ENCODE peak calls at places on chromosomes 4 and X, in five cellular contexts. X is left ventricle myocardium inferior, Y is epithelial cell of esophagus, B is RWPE1, K is HFFc6. W is an unnamed sample.

GRCh38 chr4:78561677-78562076 is 10.1 kb downstream of the ANXA3 start:
- DNase-seq in X (no peak), Y (no peak), B (no peak), K (no peak), W (no peak)

GRCh38 chr4:22202351-22203343 is 254.1 kb upstream of the KCNIP4 start:
- DNase-seq in X (no peak), Y (peak), B (no peak), K (no peak), W (no peak)

GRCh38 chr4:122010610-122011009 is 58.8 kb upstream of the TRPC3 start:
- DNase-seq in X (no peak), Y (peak), B (peak), K (no peak), W (no peak)

GRCh38 chr4:122826000-122826595 is 533 bp upstream of the FGF2 start:
- DNase-seq in X (no peak), Y (no peak), B (no peak), K (peak), W (no peak)

GRCh38 chr4:109290918-109291317 is 11.5 kb downstream of the COL25A1 start:
- DNase-seq in X (no peak), Y (no peak), B (no peak), K (no peak), W (no peak)

GRCh38 chrX:6163761-6164160 is 64.9 kb downstream of the NLGN4X start:
- DNase-seq in X (no peak), Y (peak), B (no peak), K (no peak), W (no peak)

GRCh38 chr4:152856960-152857359 is 77.2 kb downstream of the ARFIP1 start:
- DNase-seq in X (no peak), Y (no peak), B (no peak), K (no peak), W (no peak)

GRCh38 chr4:118898684-118899138 is 10.1 kb downstream of the SYNPO2 start:
- DNase-seq in X (peak), Y (no peak), B (no peak), K (no peak), W (no peak)

GRCh38 chrX:43552166-43552565 is 103.9 kb upstream of the MAOA start:
- DNase-seq in X (no peak), Y (peak), B (peak), K (no peak), W (no peak)

GRCh38 chr4:84481077-84481878 is 17.8 kb downstream of the NKX6-1 start:
- DNase-seq in X (no peak), Y (no peak), B (no peak), K (no peak), W (no peak)

GRCh38 chr4:37687175-37687525 is 974 bp upstream of the RELL1 start:
- DNase-seq in X (no peak), Y (no peak), B (no peak), K (no peak), W (no peak)

GRCh38 chrX:15173411-15173810 is 96.5 kb downstream of the ASB9 start:
- DNase-seq in X (no peak), Y (no peak), B (no peak), K (no peak), W (no peak)

GRCh38 chrX:86348669-86349068 is 200.4 kb downstream of the DACH2 start:
- DNase-seq in X (no peak), Y (no peak), B (no peak), K (no peak), W (no peak)

GRCh38 chr4:20422398-20422797 is 170.7 kb downstream of the SLIT2 start:
- DNase-seq in X (no peak), Y (peak), B (peak), K (peak), W (peak)

GRCh38 chrX:68835104-68835442 is 6.3 kb downstream of the EFNB1 start:
- DNase-seq in X (no peak), Y (no peak), B (no peak), K (no peak), W (no peak)

GRCh38 chr4:18366762-18367358 is 345.3 kb upstream of the LCORL start:
- DNase-seq in X (no peak), Y (peak), B (no peak), K (peak), W (no peak)

GRCh38 chrX:98897191-98897590 is 1512.9 kb downstream of the PCDH19 start:
- DNase-seq in X (no peak), Y (no peak), B (no peak), K (no peak), W (no peak)

GRCh38 chr4:4778491-4779003 is 80.9 kb upstream of the MSX1 start:
- DNase-seq in X (no peak), Y (no peak), B (no peak), K (no peak), W (no peak)

GRCh38 chr4:4779486-4779885 is 80.0 kb upstream of the MSX1 start:
- DNase-seq in X (no peak), Y (no peak), B (no peak), K (no peak), W (no peak)

GRCh38 chr4:4782969-4783368 is 76.5 kb upstream of the MSX1 start:
- DNase-seq in X (no peak), Y (no peak), B (no peak), K (peak), W (no peak)

GRCh38 chr4:4781936-4782754 is 77.3 kb upstream of the MSX1 start:
- DNase-seq in X (no peak), Y (no peak), B (no peak), K (peak), W (no peak)

DNA sequence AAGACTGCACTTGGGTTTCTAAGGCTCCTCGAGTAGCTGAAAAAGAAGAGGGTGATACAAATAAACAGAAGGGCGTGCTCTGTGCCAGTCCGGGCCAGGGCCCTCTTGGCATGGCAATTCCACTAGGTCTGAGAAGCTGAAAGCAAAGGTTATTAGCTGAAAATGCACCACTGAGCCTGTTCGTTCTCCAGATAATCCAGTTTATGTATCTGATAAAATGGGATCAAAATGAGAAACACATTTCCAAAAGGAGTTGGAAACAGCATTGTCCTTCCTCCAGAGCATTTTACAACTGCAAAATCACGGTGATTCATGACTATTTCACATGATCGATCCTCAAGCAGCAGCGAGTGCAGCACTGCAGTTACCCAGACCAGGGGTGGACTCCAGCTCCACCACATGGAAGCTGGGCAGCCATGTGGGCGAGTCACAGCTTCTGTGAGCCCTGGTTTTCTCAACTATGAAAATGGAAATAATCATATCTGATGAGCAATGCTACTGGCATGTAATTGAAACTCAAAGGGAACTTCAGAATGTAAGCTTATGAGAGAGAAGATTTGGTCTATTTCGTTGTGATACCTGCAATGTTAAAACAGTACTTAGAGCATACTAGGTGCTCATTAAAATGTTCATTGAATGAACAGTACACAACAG is 78.7 kb upstream of the MSX1 start:
- DNase-seq in X (no peak), Y (peak), B (peak), K (peak), W (no peak)
- TF ChIP-seq CTCF in X (no peak), Y (no peak), B (no peak), K (peak), W (no peak)

DNA sequence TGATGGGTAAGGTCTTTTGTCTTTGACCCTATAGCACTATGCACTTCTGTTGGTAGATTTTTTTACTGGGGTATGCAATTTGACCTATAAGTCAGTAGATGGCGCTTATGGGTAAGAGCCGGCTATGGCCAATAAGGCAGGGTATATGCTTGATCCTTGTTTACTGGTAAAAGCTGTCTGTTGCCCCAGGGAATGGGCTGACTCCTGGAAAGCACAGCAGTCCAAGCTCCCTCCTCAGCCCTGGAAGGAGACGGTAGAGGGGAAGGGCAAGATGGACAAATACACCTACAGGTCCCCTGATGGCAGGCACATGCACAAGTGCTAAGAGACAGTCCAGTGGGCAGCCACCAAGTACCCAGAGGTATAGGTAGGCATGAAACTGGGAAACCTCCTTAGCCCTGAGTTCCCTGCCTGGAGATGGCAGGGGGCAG is 63.7 kb downstream of the ADAMTS3 start:
- DNase-seq in X (no peak), Y (peak), B (peak), K (peak), W (peak)
- TF ChIP-seq CTCF in X (peak), Y (peak), B (peak), K (peak), W (peak)

GRCh38 chrX:101203782-101204351 is 15.7 kb upstream of the DRP2 start:
- DNase-seq in X (no peak), Y (no peak), B (no peak), K (peak), W (no peak)

GRCh38 chrX:101208152-101208905 is 11.3 kb upstream of the DRP2 start:
- DNase-seq in X (no peak), Y (no peak), B (no peak), K (no peak), W (no peak)

GRCh38 chrX:101210630-101211029 is 9.0 kb upstream of the DRP2 start:
- DNase-seq in X (no peak), Y (no peak), B (no peak), K (no peak), W (no peak)

GRCh38 chrX:101206471-101206870 is 13.1 kb upstream of the DRP2 start:
- DNase-seq in X (no peak), Y (peak), B (peak), K (peak), W (peak)
- TF ChIP-seq CTCF in X (peak), Y (peak), B (no peak), K (peak), W (peak)

DNA sequence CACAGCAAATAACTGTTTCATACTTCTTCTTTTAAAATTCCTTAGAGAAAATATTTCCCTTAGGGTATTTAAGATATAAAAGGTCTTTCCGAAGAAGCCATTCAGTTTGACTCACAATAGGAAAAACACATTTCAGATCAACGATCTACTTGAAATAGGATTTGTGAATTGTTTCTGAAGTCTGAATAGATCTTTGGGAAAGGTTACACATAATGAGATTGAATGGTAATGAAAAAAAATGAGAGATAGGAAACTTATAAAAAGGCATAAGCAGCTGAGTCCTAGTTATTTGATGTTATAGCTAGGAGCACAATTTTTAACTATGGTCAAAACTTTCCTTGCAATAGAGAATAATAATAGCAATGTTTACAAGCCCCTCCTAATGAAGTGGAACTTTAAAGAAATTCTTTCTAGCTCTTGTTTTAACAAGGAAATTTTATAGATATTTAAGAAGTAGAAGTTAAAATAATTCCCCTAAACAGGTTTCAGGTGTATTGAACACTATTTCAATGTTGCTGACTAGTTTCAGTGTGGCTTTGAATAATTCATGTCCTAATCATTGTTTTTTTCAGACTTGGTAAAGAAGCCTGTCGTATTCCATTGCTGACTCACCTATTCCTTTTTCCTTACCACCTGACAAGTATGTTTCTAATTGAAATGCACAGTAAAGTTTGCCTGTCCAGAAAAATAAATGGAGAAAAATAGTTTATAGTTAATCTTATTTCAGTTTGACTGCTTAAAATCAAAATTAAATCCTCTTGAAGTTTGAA is 89.1 kb downstream of the PCDH18 start:
- DNase-seq in X (no peak), Y (peak), B (no peak), K (no peak), W (no peak)
- TF ChIP-seq CTCF in X (no peak), Y (no peak), B (no peak), K (no peak), W (no peak)

GRCh38 chr4:2535386-2536192 is 858 bp upstream of the FAM193A start:
- DNase-seq in X (peak), Y (peak), B (no peak), K (no peak), W (peak)
- TF ChIP-seq CTCF in X (peak), Y (no peak), B (no peak), K (peak), W (peak)

DNA sequence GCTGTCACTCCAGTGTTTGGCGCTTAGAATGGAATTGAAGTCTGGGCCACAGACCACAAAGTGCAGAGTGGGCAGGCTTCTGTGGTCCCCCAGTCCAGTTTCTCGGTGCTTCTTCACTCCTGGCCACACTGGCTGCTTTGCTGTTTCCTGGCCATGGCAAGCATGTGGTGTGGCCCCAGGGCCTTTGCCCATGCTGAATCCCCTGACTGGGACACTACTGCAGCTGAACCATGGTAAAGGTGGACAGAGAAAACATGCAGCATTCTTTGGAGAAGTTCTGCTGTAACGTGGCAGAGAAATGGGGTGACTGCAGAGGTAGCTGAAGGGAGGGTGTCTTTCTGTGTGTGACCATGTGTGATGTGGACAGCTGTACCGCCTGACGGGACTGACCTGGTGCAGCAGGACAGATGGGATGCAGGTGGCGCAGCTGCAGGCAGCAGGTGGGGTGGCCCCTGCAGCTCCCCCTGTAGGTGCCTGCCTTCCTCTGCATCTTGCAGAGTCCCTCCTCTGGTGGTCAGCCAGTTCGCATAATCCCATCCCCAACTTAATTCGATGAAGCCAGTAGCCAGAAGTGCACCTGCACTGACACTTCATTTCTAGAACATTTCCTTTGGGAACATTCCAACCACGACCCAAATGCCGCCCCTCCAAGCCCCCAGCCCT is 13.2 kb upstream of the S100P start:
- DNase-seq in X (no peak), Y (no peak), B (no peak), K (no peak), W (no peak)
- TF ChIP-seq CTCF in X (no peak), Y (no peak), B (no peak), K (no peak), W (peak)

W was measured in GM10248.